ENCODE peak calls at places on chromosomes 16 and 17, in five cellular contexts. J is ovary, K is gastrocnemius medialis, H is stomach, X is tibial nerve. Y is an unnamed sample.

GRCh38 chr17:75684924-75685323 is 17.8 kb downstream of the SAP30BP start:
- DNase-seq in J (no peak), K (no peak), H (peak; percentile 58), X (no peak), Y (no peak)

GRCh38 chr17:48460055-48460454 is 30.0 kb upstream of the SKAP1 start:
- DNase-seq in J (no peak), K (no peak), H (no peak), X (no peak), Y (no peak)

GRCh38 chr16:68070249-68070725 is 14.9 kb upstream of the NFATC3 start:
- DNase-seq in J (no peak), K (no peak), H (no peak), X (no peak), Y (no peak)

GRCh38 chr16:1979271-1980025 is 1.8 kb downstream of the NOXO1 start:
- DNase-seq in J (no peak), K (no peak), H (peak; percentile 93), X (no peak), Y (no peak)

GRCh38 chr17:74566132-74566753 is 1.1 kb downstream of the CD300H start:
- DNase-seq in J (no peak), K (no peak), H (peak; percentile 28), X (no peak), Y (no peak)

GRCh38 chr17:66713533-66714042 is 121.3 kb upstream of the CACNG5 start:
- DNase-seq in J (no peak), K (no peak), H (no peak), X (no peak), Y (no peak)

GRCh38 chr17:35804658-35805192 is 4.6 kb upstream of the TAF15 start:
- DNase-seq in J (no peak), K (no peak), H (peak; percentile 44), X (no peak), Y (no peak)

GRCh38 chr16:88662222-88662842 is 559 bp downstream of the MVD start:
- DNase-seq in J (no peak), K (no peak), H (no peak), X (no peak), Y (no peak)

GRCh38 chr17:27354491-27355081 is 60.7 kb downstream of the WSB1 start:
- DNase-seq in J (no peak), K (no peak), H (no peak), X (no peak), Y (no peak)

GRCh38 chr17:69448431-69449102 is 34.1 kb downstream of the MAP2K6 start:
- DNase-seq in J (peak; percentile 31), K (peak; percentile 62), H (no peak), X (no peak), Y (no peak)

DNA sequence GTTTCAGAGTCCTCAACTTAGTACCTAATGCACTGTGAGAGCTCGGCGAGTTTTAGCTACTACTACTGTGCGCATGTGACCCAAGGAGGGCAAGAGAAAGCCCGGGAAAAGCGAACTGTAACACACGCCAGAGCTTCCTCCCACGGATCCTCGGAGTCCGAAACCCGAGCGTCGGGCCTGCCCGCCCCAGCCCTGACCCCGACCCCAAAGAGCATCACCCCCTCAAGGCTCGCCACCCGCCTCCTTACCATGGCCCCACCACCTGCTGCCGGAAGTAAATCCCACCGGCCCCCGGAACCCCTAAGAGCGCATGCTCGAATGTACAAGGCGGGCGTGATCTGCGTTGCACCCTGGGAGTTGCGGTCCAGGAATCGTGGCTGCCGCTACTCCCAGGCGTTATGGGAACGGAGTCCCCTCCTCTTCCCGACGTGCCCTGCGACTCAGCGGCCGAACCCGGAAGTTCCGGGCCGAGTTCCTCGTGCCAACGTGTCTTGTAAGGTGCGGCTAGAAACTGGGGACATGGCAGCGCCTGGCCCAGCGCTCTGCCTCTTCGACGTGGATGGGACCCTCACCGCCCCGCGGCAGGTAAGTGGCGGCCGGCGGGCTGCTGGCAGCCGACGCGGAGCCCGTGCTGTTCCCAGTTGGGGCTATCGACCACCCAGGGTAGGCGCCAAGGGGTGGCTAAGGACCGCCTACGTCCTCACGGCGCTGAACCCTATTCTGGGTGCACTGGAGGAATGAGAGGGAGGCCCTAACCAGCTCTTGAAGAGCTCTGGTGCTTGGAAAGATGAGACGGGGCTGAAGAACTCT is at the start of the genes PMM2 and TMEM186:
- DNase-seq in J (peak; percentile 94), K (peak; percentile 96), H (peak; percentile 96), X (peak; percentile 91), Y (peak; percentile 89)
- TF ChIP-seq POLR2A in J (peak; percentile 32), K (peak; percentile 67), H (no peak), X (no peak), Y (no peak)

GRCh38 chr17:81004336-81005015 is 12.8 kb downstream of the CHMP6 start:
- DNase-seq in J (no peak), K (no peak), H (no peak), X (no peak), Y (no peak)
- H3K27me3 ChIP-seq in J (no peaks in the 10 kb centered on the region), K (peaks cover 48% of the 10 kb centered on the region), H (peaks cover 45% of the 10 kb centered on the region), X (peaks cover 44% of the 10 kb centered on the region), Y (peaks cover 42% of the 10 kb centered on the region)

GRCh38 chr16:31467858-31468257 is 4.1 kb upstream of the TGFB1I1 start:
- DNase-seq in J (no peak), K (no peak), H (no peak), X (no peak), Y (no peak)
- H3K4me1 ChIP-seq in J (peaks cover 6% of the 10 kb centered on the region), K (peaks cover 11% of the 10 kb centered on the region), H (peaks cover 22% of the 10 kb centered on the region), X (peaks cover 13% of the 10 kb centered on the region), Y (peaks cover 6% of the 10 kb centered on the region)

DNA sequence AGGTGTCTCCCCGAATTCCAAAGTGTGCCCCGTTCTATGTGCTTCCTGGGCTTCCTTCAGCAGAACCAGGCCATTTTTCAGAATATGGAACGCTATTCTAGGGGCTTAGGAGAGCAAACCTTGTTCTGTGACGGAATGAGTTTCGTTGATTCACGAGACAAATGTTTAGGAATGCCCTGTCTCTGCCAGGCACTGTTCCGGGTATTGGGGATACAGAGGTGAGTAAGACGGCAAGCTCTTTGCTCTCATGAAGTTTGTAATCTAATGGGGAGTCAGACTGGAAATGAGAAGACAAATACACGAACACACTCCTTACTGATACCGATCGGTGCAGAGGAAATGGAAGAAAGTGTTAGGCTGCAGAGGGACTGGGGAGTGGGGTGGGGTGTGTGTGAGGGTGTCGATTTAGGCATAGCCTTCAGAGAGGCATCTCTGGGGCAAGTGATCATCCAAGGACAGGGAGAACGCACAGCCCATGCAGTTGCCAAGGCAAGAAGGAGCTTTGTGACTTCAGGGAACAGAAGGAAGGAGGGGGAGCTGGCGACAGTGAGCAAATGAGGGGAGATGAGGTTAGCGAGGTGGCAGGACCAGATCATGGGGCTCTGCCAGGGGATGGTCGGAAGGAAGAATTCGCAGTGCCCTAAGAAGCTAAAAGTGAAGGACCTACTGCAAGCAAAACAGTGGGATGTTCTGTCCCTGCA is 189.6 kb downstream of the MSI2 start:
- DNase-seq in J (no peak), K (no peak), H (no peak), X (no peak), Y (no peak)
- TF ChIP-seq POLR2A in J (no peak), K (no peak), H (no peak), X (no peak), Y (no peak)

DNA sequence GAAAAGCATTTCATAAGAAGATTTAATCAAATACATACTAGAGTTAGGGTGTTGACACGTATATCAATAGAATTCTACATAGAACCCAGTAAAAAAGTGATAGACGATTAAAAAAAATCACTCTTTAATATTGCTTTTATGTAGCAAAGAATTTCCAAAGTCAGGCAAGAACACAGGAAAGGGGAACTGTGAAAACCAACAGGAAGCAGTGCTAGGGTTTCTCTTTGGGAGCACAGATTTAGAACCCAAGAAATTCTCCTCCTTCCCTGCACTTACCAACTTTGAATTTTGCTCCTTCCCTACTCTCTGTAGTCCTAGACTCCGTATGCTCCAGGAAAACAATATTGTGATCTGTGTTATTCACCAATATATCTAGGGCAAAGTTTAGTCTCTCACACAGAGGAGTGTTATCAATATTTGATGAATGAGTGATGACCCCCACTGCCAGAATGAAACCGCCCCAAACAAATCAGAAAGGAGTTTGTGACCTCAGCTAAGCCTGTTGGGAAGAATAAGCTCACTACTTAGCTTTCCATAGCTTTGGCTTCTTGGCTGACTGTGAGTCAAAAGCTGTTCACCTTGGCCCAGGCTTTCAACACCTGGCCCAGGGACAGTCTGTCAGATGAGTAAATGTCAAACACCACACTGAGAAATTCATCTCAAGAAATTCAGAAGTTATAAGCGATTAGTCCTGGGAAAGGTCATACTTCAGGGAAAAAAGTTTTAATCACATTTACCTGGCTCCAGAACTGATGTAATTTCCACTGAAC is 8.6 kb downstream of the RFWD3 start:
- DNase-seq in J (no peak), K (no peak), H (no peak), X (no peak), Y (no peak)
- H3K27me3 ChIP-seq in J (no peaks in the 10 kb centered on the region), K (no peaks in the 10 kb centered on the region), H (no peaks in the 10 kb centered on the region), X (no peaks in the 10 kb centered on the region), Y (no peaks in the 10 kb centered on the region)